ENCODE peak calls at places on chromosomes 1 and 21, in four cellular contexts. One of them, this sample, is unnamed.
A peak's percentile ranks its signal among the peaks of the same experiment; 100 is the strongest.

GRCh38 chr21:31136891-31137290 is 98.6 kb upstream of the KRTAP19-8 start:
- DNase-seq in MM.1S: no peak
- DNase-seq in lung: no peak
- DNase-seq in cardiac muscle cell: peak; percentile 93
- DNase-seq in this sample: peak; percentile 63

GRCh38 chr1:24112381-24113169 is 640 bp upstream of the MYOM3 start:
- DNase-seq in MM.1S: peak; percentile 67
- DNase-seq in lung: peak; percentile 68
- DNase-seq in cardiac muscle cell: peak; percentile 72
- DNase-seq in this sample: peak; percentile 66

GRCh38 chr1:58152709-58153108 is 393.8 kb downstream of the OMA1 start:
- DNase-seq in MM.1S: no peak
- DNase-seq in lung: no peak
- DNase-seq in cardiac muscle cell: no peak
- DNase-seq in this sample: no peak

GRCh38 chr1:234849824-234850223 is 239.8 kb upstream of the IRF2BP2 start:
- DNase-seq in MM.1S: no peak
- DNase-seq in lung: no peak
- DNase-seq in cardiac muscle cell: no peak
- DNase-seq in this sample: no peak

GRCh38 chr1:181504294-181505115 is 21.2 kb downstream of the CACNA1E start:
- DNase-seq in MM.1S: peak; percentile 76
- DNase-seq in lung: no peak
- DNase-seq in cardiac muscle cell: peak; percentile 28
- DNase-seq in this sample: peak; percentile 90

GRCh38 chr21:38956791-38957571 is 151.3 kb downstream of the ETS2 start:
- DNase-seq in MM.1S: no peak
- DNase-seq in lung: no peak
- DNase-seq in cardiac muscle cell: no peak
- DNase-seq in this sample: no peak

GRCh38 chr1:230109871-230110667 is 43.0 kb downstream of the GALNT2 start:
- DNase-seq in MM.1S: peak; percentile 99
- DNase-seq in lung: no peak
- DNase-seq in cardiac muscle cell: no peak
- DNase-seq in this sample: peak; percentile 98

GRCh38 chr1:101520302-101520701 is 283.5 kb downstream of the S1PR1 start:
- DNase-seq in MM.1S: peak; percentile 22
- DNase-seq in lung: no peak
- DNase-seq in cardiac muscle cell: peak; percentile 69
- DNase-seq in this sample: peak; percentile 63

GRCh38 chr1:208562021-208562950 is 318.1 kb upstream of the PLXNA2 start:
- DNase-seq in MM.1S: no peak
- DNase-seq in lung: no peak
- DNase-seq in cardiac muscle cell: no peak
- DNase-seq in this sample: no peak

GRCh38 chr1:225651376-225651871 is 1.5 kb downstream of the ENAH start:
- DNase-seq in MM.1S: no peak
- DNase-seq in lung: no peak
- DNase-seq in cardiac muscle cell: peak; percentile 50
- DNase-seq in this sample: no peak

GRCh38 chr1:182166321-182166720 is 104.8 kb upstream of the ZNF648 start:
- DNase-seq in MM.1S: no peak
- DNase-seq in lung: no peak
- DNase-seq in cardiac muscle cell: no peak
- DNase-seq in this sample: no peak

GRCh38 chr1:30417701-30418425 is 305.5 kb downstream of the MATN1 start:
- DNase-seq in MM.1S: no peak
- DNase-seq in lung: peak; percentile 22
- DNase-seq in cardiac muscle cell: no peak
- DNase-seq in this sample: no peak

GRCh38 chr1:172383541-172383940 is 36.9 kb upstream of the C1orf105 start:
- DNase-seq in MM.1S: no peak
- DNase-seq in lung: no peak
- DNase-seq in cardiac muscle cell: peak; percentile 66
- DNase-seq in this sample: no peak

GRCh38 chr21:45010096-45010495 is 64.3 kb upstream of the ADARB1 start:
- DNase-seq in MM.1S: no peak
- DNase-seq in lung: no peak
- DNase-seq in cardiac muscle cell: no peak
- DNase-seq in this sample: no peak

GRCh38 chr1:164524810-164525209 is 34.2 kb upstream of the PBX1 start:
- DNase-seq in MM.1S: no peak
- DNase-seq in lung: no peak
- DNase-seq in cardiac muscle cell: peak; percentile 76
- DNase-seq in this sample: no peak

GRCh38 chr1:93685918-93686317 is 4.3 kb upstream of the BCAR3 start:
- DNase-seq in MM.1S: no peak
- DNase-seq in lung: no peak
- DNase-seq in cardiac muscle cell: no peak
- DNase-seq in this sample: no peak

GRCh38 chr1:246292571-246292970 is 214.5 kb downstream of the SMYD3 start:
- DNase-seq in MM.1S: no peak
- DNase-seq in lung: no peak
- DNase-seq in cardiac muscle cell: no peak
- DNase-seq in this sample: no peak

GRCh38 chr1:99771522-99771921 is 5.1 kb upstream of the FRRS1 start:
- DNase-seq in MM.1S: no peak
- DNase-seq in lung: no peak
- DNase-seq in cardiac muscle cell: peak; percentile 24
- DNase-seq in this sample: no peak

GRCh38 chr1:214584805-214585766 is 17.9 kb upstream of the CENPF start:
- DNase-seq in MM.1S: peak; percentile 69
- DNase-seq in lung: no peak
- DNase-seq in cardiac muscle cell: peak; percentile 75
- DNase-seq in this sample: peak; percentile 18

GRCh38 chr1:31617917-31618746 is 643 bp downstream of the HCRTR1 start:
- DNase-seq in MM.1S: peak; percentile 31
- DNase-seq in lung: peak; percentile 40
- DNase-seq in cardiac muscle cell: peak; percentile 56
- DNase-seq in this sample: peak; percentile 56

GRCh38 chr1:89887270-89887669 is 66.4 kb downstream of the LRRC8D start:
- DNase-seq in MM.1S: no peak
- DNase-seq in lung: no peak
- DNase-seq in cardiac muscle cell: peak; percentile 26
- DNase-seq in this sample: no peak

GRCh38 chr21:42264245-42265195 is 45.6 kb downstream of the ABCG1 start:
- DNase-seq in MM.1S: no peak
- DNase-seq in lung: no peak
- DNase-seq in cardiac muscle cell: no peak
- DNase-seq in this sample: no peak

GRCh38 chr1:55170426-55170825 is 44.7 kb downstream of the USP24 start:
- DNase-seq in MM.1S: no peak
- DNase-seq in lung: no peak
- DNase-seq in cardiac muscle cell: no peak
- DNase-seq in this sample: no peak

GRCh38 chr21:16040601-16041000 is 310.8 kb downstream of the USP25 start:
- DNase-seq in MM.1S: no peak
- DNase-seq in lung: no peak
- DNase-seq in cardiac muscle cell: peak; percentile 8
- DNase-seq in this sample: no peak

GRCh38 chr1:25430666-25431494 is at the start of gene MACO1:
- DNase-seq in MM.1S: peak; percentile 95
- DNase-seq in lung: peak; percentile 96
- DNase-seq in cardiac muscle cell: peak; percentile 97
- DNase-seq in this sample: peak; percentile 96

GRCh38 chr1:25433389-25434186 is 2.9 kb downstream of the MACO1 start:
- DNase-seq in MM.1S: no peak
- DNase-seq in lung: no peak
- DNase-seq in cardiac muscle cell: peak; percentile 35
- DNase-seq in this sample: no peak

GRCh38 chr1:25432364-25432719 is 1.6 kb downstream of the MACO1 start:
- DNase-seq in MM.1S: no peak
- DNase-seq in lung: no peak
- DNase-seq in cardiac muscle cell: no peak
- DNase-seq in this sample: no peak

GRCh38 chr1:25431495-25432363 is 1.0 kb downstream of the MACO1 start:
- DNase-seq in MM.1S: no peak
- DNase-seq in lung: peak; percentile 31
- DNase-seq in cardiac muscle cell: no peak
- DNase-seq in this sample: no peak

DNA sequence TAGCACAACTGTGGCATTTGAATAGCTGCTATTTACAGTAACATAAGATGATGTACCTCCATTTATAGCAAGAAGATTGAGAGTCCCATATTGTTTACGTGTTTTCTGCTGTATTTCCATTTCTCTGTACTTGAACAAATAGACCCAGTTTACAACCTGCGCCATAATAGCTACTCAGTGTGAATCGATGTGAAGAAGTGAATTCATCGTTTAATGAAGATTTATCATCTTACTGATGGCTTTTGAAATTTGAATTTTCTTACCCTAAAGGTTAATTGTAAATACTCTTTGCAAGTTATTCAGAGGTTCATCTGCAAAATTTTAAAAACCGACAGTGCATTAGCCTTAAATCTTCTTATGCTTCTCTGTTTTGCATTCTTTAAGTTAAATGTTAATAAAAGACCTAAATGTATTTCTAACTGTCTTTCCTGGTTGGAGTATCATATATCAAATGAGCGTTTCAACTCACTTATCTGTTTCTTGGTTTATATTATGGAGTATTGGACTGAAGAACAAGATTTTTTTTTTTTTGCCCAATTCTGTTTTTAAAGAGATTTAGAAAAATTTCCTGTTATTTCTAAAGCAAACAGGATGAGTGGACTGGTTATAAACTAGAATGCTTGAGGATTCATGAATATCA is 2.2 kb downstream of the MACO1 start:
- DNase-seq in MM.1S: no peak
- DNase-seq in lung: no peak
- DNase-seq in cardiac muscle cell: no peak
- DNase-seq in this sample: no peak
- H3K4me3 ChIP-seq in MM.1S: no peak overlapping the region
- H3K4me3 ChIP-seq in lung: no peak overlapping the region
- H3K4me3 ChIP-seq in cardiac muscle cell: no peak overlapping the region
- H3K4me3 ChIP-seq in this sample: no peak overlapping the region

GRCh38 chr1:236400061-236400638 is 6.1 kb downstream of the EDARADD start:
- DNase-seq in MM.1S: no peak
- DNase-seq in lung: no peak
- DNase-seq in cardiac muscle cell: no peak
- DNase-seq in this sample: no peak
- TF ChIP-seq CTCF in MM.1S: no peak
- TF ChIP-seq CTCF in lung: no peak
- TF ChIP-seq CTCF in cardiac muscle cell: no peak
- TF ChIP-seq CTCF in this sample: no peak

GRCh38 chr1:38006008-38006828 is 904 bp upstream of the FHL3 start:
- DNase-seq in MM.1S: no peak
- DNase-seq in lung: no peak
- DNase-seq in cardiac muscle cell: no peak
- DNase-seq in this sample: no peak
- H3K4me3 ChIP-seq in MM.1S: no peak overlapping the region
- H3K4me3 ChIP-seq in lung: no peak overlapping the region
- H3K4me3 ChIP-seq in cardiac muscle cell: peak overlapping the region; percentile 88
- H3K4me3 ChIP-seq in this sample: no peak overlapping the region

GRCh38 chr1:224615861-224616760 is at the start of gene CNIH3:
- DNase-seq in MM.1S: no peak
- DNase-seq in lung: no peak
- DNase-seq in cardiac muscle cell: peak; percentile 55
- DNase-seq in this sample: no peak
- TF ChIP-seq CTCF in MM.1S: no peak
- TF ChIP-seq CTCF in lung: no peak
- TF ChIP-seq CTCF in cardiac muscle cell: no peak
- TF ChIP-seq CTCF in this sample: no peak

GRCh38 chr1:244047739-244048565 is 3.1 kb upstream of the ZBTB18 start:
- DNase-seq in MM.1S: peak; percentile 99
- DNase-seq in lung: peak; percentile 99
- DNase-seq in cardiac muscle cell: peak; percentile 100
- DNase-seq in this sample: peak; percentile 100
- H3K4me3 ChIP-seq in MM.1S: peak overlapping the region; percentile 68
- H3K4me3 ChIP-seq in lung: peak overlapping the region; percentile 88
- H3K4me3 ChIP-seq in cardiac muscle cell: peak overlapping the region; percentile 87
- H3K4me3 ChIP-seq in this sample: peak overlapping the region; percentile 72

GRCh38 chr1:49995734-49996133 is 28.0 kb downstream of the AGBL4 start:
- DNase-seq in MM.1S: no peak
- DNase-seq in lung: no peak
- DNase-seq in cardiac muscle cell: no peak
- DNase-seq in this sample: no peak
- TF ChIP-seq CTCF in MM.1S: peak; percentile 18
- TF ChIP-seq CTCF in lung: no peak
- TF ChIP-seq CTCF in cardiac muscle cell: no peak
- TF ChIP-seq CTCF in this sample: peak; percentile 5

DNA sequence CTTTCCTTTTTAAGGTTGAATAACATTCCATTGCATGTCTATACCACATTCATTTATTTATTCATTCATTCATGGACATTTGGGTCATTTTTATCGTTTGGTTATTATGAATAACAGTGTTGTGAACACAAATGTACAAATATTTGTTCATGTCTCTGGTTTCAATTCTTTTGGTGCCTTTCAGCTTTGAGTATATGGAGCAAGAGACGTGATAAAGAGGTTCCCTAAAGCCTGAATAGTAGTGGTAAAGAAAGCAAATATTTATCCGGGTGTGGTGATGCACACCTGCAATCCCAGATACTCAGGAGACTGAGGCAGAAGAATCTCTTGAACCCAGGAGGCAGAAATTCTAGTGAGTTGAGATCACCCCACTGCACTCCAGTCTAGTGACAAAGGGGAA is 5.3 kb upstream of the RLF start:
- DNase-seq in MM.1S: no peak
- DNase-seq in lung: no peak
- DNase-seq in cardiac muscle cell: no peak
- DNase-seq in this sample: no peak
- H3K4me3 ChIP-seq in MM.1S: no peak overlapping the region
- H3K4me3 ChIP-seq in lung: no peak overlapping the region
- H3K4me3 ChIP-seq in cardiac muscle cell: no peak overlapping the region
- H3K4me3 ChIP-seq in this sample: no peak overlapping the region

GRCh38 chr1:19854866-19855265 is 27.3 kb upstream of the OTUD3 start:
- DNase-seq in MM.1S: no peak
- DNase-seq in lung: no peak
- DNase-seq in cardiac muscle cell: no peak
- DNase-seq in this sample: no peak
- TF ChIP-seq CTCF in MM.1S: no peak
- TF ChIP-seq CTCF in lung: no peak
- TF ChIP-seq CTCF in cardiac muscle cell: no peak
- TF ChIP-seq CTCF in this sample: no peak

DNA sequence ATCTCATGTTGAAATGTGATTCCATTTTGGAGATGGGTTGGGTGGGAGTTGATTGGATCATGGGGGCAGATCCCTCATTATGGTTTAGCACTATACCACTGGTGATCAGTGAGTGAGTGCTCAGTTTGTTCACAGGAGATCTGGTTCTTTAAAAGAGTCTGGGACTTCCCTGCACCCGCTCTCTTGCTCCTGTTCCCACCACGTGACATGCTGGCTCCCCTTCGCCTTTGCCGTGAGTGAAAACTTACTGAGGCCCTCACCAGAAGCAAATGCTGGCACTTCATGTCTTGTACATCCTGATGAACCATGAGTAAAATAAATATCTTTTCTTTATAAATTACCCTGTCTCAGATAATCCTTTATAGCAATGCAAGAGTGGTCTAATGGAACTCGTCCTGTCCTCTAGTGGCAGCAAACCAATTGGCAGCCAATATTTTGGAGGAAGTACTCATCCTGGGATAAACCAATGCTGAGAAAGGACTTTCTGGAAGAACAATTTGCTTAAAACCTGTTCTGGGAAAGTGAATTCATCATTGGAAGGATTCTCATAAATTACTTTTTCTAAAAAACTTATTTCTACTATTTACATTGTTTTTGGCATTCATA is 27.8 kb upstream of the CYP4A11 start:
- DNase-seq in MM.1S: no peak
- DNase-seq in lung: no peak
- DNase-seq in cardiac muscle cell: no peak
- DNase-seq in this sample: no peak
- H3K4me3 ChIP-seq in MM.1S: no peak overlapping the region
- H3K4me3 ChIP-seq in lung: no peak overlapping the region
- H3K4me3 ChIP-seq in cardiac muscle cell: no peak overlapping the region
- H3K4me3 ChIP-seq in this sample: no peak overlapping the region

This sample was measured in GM12865.